ENCODE peak calls at places on chromosomes 7 and 10, in four cellular contexts. Y is esophagus muscularis mucosa, Q is HepG2, T is transverse colon. I is an unnamed sample.

GRCh38 chr7:88429382-88429781 is 122.7 kb upstream of the STEAP4 start:
- DNase-seq in Y (no peak), Q (no peak), T (no peak), I (no peak)

GRCh38 chr7:130674456-130674855 is 5.9 kb upstream of the COPG2 start:
- DNase-seq in Y (no peak), Q (no peak), T (no peak), I (no peak)

GRCh38 chr7:117946201-117946633 is 73.0 kb upstream of the CTTNBP2 start:
- DNase-seq in Y (no peak), Q (no peak), T (no peak), I (no peak)

GRCh38 chr10:2885956-2886296 is 181.4 kb upstream of the PFKP start:
- DNase-seq in Y (no peak), Q (no peak), T (no peak), I (no peak)

GRCh38 chr7:100655908-100656674 is at the start of gene ACTL6B:
- DNase-seq in Y (no peak), Q (no peak), T (peak), I (no peak)

GRCh38 chr10:105742923-105743322 is 1101.8 kb downstream of the SORCS3 start:
- DNase-seq in Y (no peak), Q (no peak), T (no peak), I (no peak)

GRCh38 chr10:70433581-70434280 is 7.8 kb downstream of the NODAL start:
- DNase-seq in Y (no peak), Q (no peak), T (no peak), I (no peak)

GRCh38 chr10:128310966-128311658 is 184.9 kb upstream of the MKI67 start:
- DNase-seq in Y (no peak), Q (no peak), T (no peak), I (no peak)

GRCh38 chr7:134651991-134652390 is 5.3 kb downstream of the BPGM start:
- DNase-seq in Y (no peak), Q (no peak), T (no peak), I (no peak)

GRCh38 chr10:43123361-43124093 is 14.7 kb upstream of the CSGALNACT2 start:
- DNase-seq in Y (no peak), Q (no peak), T (peak), I (no peak)

GRCh38 chr7:128940494-128941322 is 3.0 kb downstream of the IRF5 start:
- DNase-seq in Y (no peak), Q (no peak), T (peak), I (no peak)

GRCh38 chr7:113629244-113629643 is 289.6 kb downstream of the PPP1R3A start:
- DNase-seq in Y (no peak), Q (no peak), T (no peak), I (no peak)

GRCh38 chr7:102976493-102976892 is 63.7 kb downstream of the LRRC17 start:
- DNase-seq in Y (no peak), Q (no peak), T (no peak), I (no peak)

GRCh38 chr10:70666960-70667798 is 5.1 kb upstream of the ADAMTS14 start:
- DNase-seq in Y (no peak), Q (no peak), T (no peak), I (no peak)

GRCh38 chr7:85890244-85890811 is 703.5 kb upstream of the SEMA3D start:
- DNase-seq in Y (no peak), Q (peak), T (no peak), I (peak)

GRCh38 chr10:7563770-7564169 is 103.0 kb downstream of the ITIH5 start:
- DNase-seq in Y (no peak), Q (no peak), T (no peak), I (no peak)

GRCh38 chr10:24929056-24929544 is 23.3 kb downstream of the PRTFDC1 start:
- DNase-seq in Y (no peak), Q (no peak), T (no peak), I (peak)

GRCh38 chr10:95454356-95454755 is 106.8 kb downstream of the SORBS1 start:
- DNase-seq in Y (no peak), Q (no peak), T (no peak), I (no peak)

GRCh38 chr7:151897201-151897711 is 20.3 kb upstream of the PRKAG2 start:
- DNase-seq in Y (no peak), Q (no peak), T (peak), I (no peak)

GRCh38 chr10:7111574-7111973 is 299.3 kb downstream of the SFMBT2 start:
- DNase-seq in Y (no peak), Q (no peak), T (no peak), I (no peak)

GRCh38 chr7:47712416-47712815 is 130.5 kb upstream of the TNS3 start:
- DNase-seq in Y (no peak), Q (no peak), T (no peak), I (no peak)

GRCh38 chr7:47709051-47709450 is 127.1 kb upstream of the TNS3 start:
- DNase-seq in Y (no peak), Q (no peak), T (no peak), I (no peak)

GRCh38 chr7:47711776-47712175 is 129.9 kb upstream of the TNS3 start:
- DNase-seq in Y (no peak), Q (no peak), T (no peak), I (no peak)

GRCh38 chr7:47709451-47709850 is 127.5 kb upstream of the TNS3 start:
- DNase-seq in Y (no peak), Q (no peak), T (no peak), I (no peak)

DNA sequence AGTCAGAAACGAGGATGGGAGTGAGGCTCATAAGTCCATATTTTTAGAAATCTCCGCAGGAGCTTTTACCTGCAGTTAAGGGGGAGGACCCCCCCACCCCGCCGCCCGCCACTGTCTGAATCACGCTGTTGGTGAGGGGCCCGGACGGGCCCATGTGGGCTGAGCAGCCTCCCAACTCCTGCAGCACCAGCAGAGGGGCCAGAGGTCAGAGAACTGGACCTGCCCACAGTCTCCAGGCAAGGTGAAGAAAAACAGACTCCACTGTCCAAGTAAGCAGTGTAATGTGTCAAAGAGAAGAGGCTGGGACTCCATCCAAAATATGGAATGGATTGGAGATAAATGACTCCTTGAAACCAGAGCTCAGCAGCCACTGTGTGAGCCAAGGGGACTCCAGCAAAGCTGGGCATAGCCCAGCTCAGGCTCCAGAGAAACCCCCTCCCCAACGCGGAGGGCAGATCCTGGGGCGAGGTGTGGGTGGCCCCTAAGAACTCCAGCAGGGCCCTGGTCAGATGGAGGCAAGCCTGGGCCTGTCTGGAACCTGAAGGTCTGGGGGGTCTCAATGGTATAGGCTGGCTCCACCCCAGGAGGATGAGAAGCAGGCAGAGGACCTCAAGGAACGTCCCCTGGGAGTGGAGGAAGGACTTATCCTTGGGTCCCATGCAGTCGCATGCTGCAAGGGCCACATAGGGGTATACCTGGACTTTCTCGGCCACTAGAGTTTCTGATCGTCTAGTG is 128.5 kb upstream of the TNS3 start:
- DNase-seq in Y (no peak), Q (no peak), T (no peak), I (no peak)
- TF ChIP-seq POLR2AphosphoS5 in Y (no peak), Q (no peak), T (peak), I (no peak)

GRCh38 chr7:92811158-92811557 is 25.2 kb downstream of the CDK6 start:
- DNase-seq in Y (no peak), Q (no peak), T (no peak), I (no peak)

GRCh38 chr7:92809397-92810241 is 26.8 kb downstream of the CDK6 start:
- DNase-seq in Y (no peak), Q (peak), T (peak), I (peak)

GRCh38 chr7:92810242-92810611 is 26.1 kb downstream of the CDK6 start:
- DNase-seq in Y (no peak), Q (no peak), T (no peak), I (peak)

GRCh38 chr7:92815412-92815811 is 21.0 kb downstream of the CDK6 start:
- DNase-seq in Y (no peak), Q (no peak), T (no peak), I (no peak)

DNA sequence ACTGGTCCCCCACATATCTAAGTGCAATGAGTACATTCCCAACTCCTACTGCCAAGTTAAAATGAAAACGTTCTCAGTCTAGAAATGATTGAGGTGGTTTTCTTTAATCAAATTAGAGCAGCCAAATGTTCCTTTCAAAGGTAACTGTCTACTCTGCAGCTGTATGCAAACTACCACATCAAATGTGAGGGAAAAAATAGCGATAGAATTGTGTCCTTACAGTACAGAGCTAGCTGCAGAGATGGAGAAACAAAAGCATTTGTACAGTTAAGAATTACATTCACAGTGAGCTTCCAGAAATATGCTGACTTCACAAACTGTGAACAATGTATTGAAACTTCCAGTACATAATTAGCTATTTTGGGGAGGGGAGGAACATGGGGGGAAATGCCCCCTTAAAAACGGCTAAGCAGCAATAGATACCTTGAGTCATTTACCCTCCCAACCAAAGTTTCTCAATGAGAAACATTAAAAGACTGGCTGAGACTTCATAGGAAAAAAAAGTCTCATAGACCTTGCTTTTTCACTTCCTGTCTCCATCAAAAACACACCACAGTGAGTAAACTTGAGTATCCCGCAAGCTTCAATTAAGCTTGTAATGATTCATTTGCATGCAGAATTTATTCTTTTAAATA is 22.9 kb downstream of the CDK6 start:
- DNase-seq in Y (no peak), Q (no peak), T (no peak), I (no peak)
- H3K4me3 ChIP-seq in Y (no peak), Q (no peak), T (no peak), I (peak)

DNA sequence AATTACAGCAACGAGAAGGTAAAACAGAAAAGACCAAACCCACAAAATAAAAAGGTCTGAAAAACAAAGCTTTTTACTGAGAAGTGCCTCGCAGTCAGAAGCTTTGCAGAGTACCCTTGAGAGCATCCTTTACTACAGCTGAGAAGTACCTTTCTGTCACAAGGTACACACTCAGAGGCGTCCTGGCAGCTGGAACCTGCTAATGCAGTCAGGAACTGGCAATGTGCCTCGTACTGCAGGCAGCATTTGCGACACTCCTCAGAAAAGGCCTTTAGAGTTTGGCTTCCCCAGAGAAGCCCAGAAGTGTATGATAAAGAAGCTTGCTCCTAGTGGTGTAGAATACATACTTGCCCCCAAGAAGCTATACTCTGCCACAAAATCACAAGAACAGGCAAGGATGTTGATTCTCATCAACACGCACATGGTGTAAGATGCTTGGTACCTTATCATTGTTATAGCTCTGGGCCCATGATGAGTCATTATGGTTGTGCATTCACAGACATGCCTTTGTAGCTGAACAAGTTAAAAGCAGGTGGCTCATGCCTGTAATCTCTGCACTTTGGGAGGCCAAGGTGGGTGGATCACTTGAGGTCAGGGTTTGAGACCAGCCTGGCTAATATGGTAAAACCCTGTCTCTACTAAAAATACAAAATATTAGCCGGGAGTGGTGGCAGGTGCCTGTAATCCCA is 2.0 kb upstream of the GTPBP4 start:
- DNase-seq in Y (no peak), Q (no peak), T (no peak), I (no peak)
- TF ChIP-seq POLR2AphosphoS5 in Y (no peak), Q (no peak), T (no peak), I (no peak)

GRCh38 chr7:1029637-1030443 is 14.5 kb upstream of the GPR146 start:
- DNase-seq in Y (no peak), Q (no peak), T (no peak), I (no peak)
- H3K4me3 ChIP-seq in Y (no peak), Q (no peak), T (no peak), I (no peak)

GRCh38 chr10:110777661-110778060 is 94.1 kb upstream of the PDCD4 start:
- DNase-seq in Y (no peak), Q (no peak), T (no peak), I (no peak)
- TF ChIP-seq POLR2AphosphoS5 in Y (no peak), Q (no peak), T (no peak), I (no peak)

GRCh38 chr7:110397927-110398660 is 692.8 kb upstream of the LRRN3 start:
- DNase-seq in Y (no peak), Q (no peak), T (no peak), I (no peak)
- H3K4me3 ChIP-seq in Y (no peak), Q (no peak), T (no peak), I (no peak)